ENCODE peak calls at places on chromosomes 11 and 22, in six cellular contexts. One of them, this sample, is unnamed.

GRCh38 chr11:19811391-19811790 is 98.8 kb downstream of the NAV2 start:
- DNase-seq in A549: no peak
- DNase-seq in HepG2: no peak
- DNase-seq in K562: no peak
- DNase-seq in GM12878: no peak
- DNase-seq in endothelial cell of umbilical vein: no peak
- DNase-seq in this sample: no peak

GRCh38 chr22:41256898-41257260 is 16.1 kb upstream of the CHADL start:
- DNase-seq in A549: no peak
- DNase-seq in HepG2: no peak
- DNase-seq in K562: no peak
- DNase-seq in GM12878: no peak
- DNase-seq in endothelial cell of umbilical vein: peak
- DNase-seq in this sample: no peak

GRCh38 chr22:47328550-47329243 is 566.2 kb downstream of the TBC1D22A start:
- DNase-seq in A549: peak
- DNase-seq in HepG2: peak
- DNase-seq in K562: peak
- DNase-seq in GM12878: no peak
- DNase-seq in endothelial cell of umbilical vein: peak
- DNase-seq in this sample: peak

GRCh38 chr22:36297568-36297967 is 44.6 kb downstream of the APOL1 start:
- DNase-seq in A549: no peak
- DNase-seq in HepG2: no peak
- DNase-seq in K562: no peak
- DNase-seq in GM12878: no peak
- DNase-seq in endothelial cell of umbilical vein: no peak
- DNase-seq in this sample: no peak

GRCh38 chr11:35845860-35846259 is 98.0 kb upstream of the LDLRAD3 start:
- DNase-seq in A549: no peak
- DNase-seq in HepG2: no peak
- DNase-seq in K562: no peak
- DNase-seq in GM12878: no peak
- DNase-seq in endothelial cell of umbilical vein: no peak
- DNase-seq in this sample: no peak

GRCh38 chr11:59102259-59102765 is 4.7 kb upstream of the FAM111B start:
- DNase-seq in A549: peak
- DNase-seq in HepG2: no peak
- DNase-seq in K562: peak
- DNase-seq in GM12878: peak
- DNase-seq in endothelial cell of umbilical vein: peak
- DNase-seq in this sample: no peak

GRCh38 chr11:22461626-22462025 is 123.4 kb downstream of the SLC17A6 start:
- DNase-seq in A549: no peak
- DNase-seq in HepG2: no peak
- DNase-seq in K562: no peak
- DNase-seq in GM12878: no peak
- DNase-seq in endothelial cell of umbilical vein: no peak
- DNase-seq in this sample: no peak

GRCh38 chr11:59186130-59186594 is 14.2 kb downstream of the DTX4 start:
- DNase-seq in A549: peak
- DNase-seq in HepG2: peak
- DNase-seq in K562: peak
- DNase-seq in GM12878: no peak
- DNase-seq in endothelial cell of umbilical vein: peak
- DNase-seq in this sample: peak

GRCh38 chr11:96113100-96113710 is 189.3 kb upstream of the MTMR2 start:
- DNase-seq in A549: no peak
- DNase-seq in HepG2: no peak
- DNase-seq in K562: no peak
- DNase-seq in GM12878: no peak
- DNase-seq in endothelial cell of umbilical vein: peak
- DNase-seq in this sample: no peak

GRCh38 chr22:50270302-50271010 is at the start of gene MAPK11:
- DNase-seq in A549: peak
- DNase-seq in HepG2: peak
- DNase-seq in K562: peak
- DNase-seq in GM12878: no peak
- DNase-seq in endothelial cell of umbilical vein: peak
- DNase-seq in this sample: peak

GRCh38 chr11:64763804-64764611 is 4.2 kb upstream of the PYGM start:
- DNase-seq in A549: no peak
- DNase-seq in HepG2: no peak
- DNase-seq in K562: no peak
- DNase-seq in GM12878: no peak
- DNase-seq in endothelial cell of umbilical vein: no peak
- DNase-seq in this sample: peak

GRCh38 chr11:848380-848931 is 5.8 kb downstream of the TSPAN4 start:
- DNase-seq in A549: no peak
- DNase-seq in HepG2: no peak
- DNase-seq in K562: peak
- DNase-seq in GM12878: no peak
- DNase-seq in endothelial cell of umbilical vein: peak
- DNase-seq in this sample: peak

GRCh38 chr22:39699631-39700348 is 129.2 kb downstream of the CACNA1I start:
- DNase-seq in A549: no peak
- DNase-seq in HepG2: no peak
- DNase-seq in K562: no peak
- DNase-seq in GM12878: no peak
- DNase-seq in endothelial cell of umbilical vein: no peak
- DNase-seq in this sample: no peak
- TF ChIP-seq MYC in A549: no peak
- TF ChIP-seq MYC in HepG2: no peak
- TF ChIP-seq MYC in K562: no peak
- TF ChIP-seq MYC in GM12878: no peak
- TF ChIP-seq MYC in endothelial cell of umbilical vein: no peak
- TF ChIP-seq MYC in this sample: no peak

GRCh38 chr11:66891849-66892660 is 35.2 kb downstream of the LRFN4 start:
- DNase-seq in A549: peak
- DNase-seq in HepG2: peak
- DNase-seq in K562: peak
- DNase-seq in GM12878: peak
- DNase-seq in endothelial cell of umbilical vein: peak
- DNase-seq in this sample: peak
- TF ChIP-seq CTCF in A549: no peak
- TF ChIP-seq CTCF in HepG2: peak
- TF ChIP-seq CTCF in K562: peak
- TF ChIP-seq CTCF in GM12878: no peak
- TF ChIP-seq CTCF in endothelial cell of umbilical vein: no peak
- TF ChIP-seq CTCF in this sample: no peak

DNA sequence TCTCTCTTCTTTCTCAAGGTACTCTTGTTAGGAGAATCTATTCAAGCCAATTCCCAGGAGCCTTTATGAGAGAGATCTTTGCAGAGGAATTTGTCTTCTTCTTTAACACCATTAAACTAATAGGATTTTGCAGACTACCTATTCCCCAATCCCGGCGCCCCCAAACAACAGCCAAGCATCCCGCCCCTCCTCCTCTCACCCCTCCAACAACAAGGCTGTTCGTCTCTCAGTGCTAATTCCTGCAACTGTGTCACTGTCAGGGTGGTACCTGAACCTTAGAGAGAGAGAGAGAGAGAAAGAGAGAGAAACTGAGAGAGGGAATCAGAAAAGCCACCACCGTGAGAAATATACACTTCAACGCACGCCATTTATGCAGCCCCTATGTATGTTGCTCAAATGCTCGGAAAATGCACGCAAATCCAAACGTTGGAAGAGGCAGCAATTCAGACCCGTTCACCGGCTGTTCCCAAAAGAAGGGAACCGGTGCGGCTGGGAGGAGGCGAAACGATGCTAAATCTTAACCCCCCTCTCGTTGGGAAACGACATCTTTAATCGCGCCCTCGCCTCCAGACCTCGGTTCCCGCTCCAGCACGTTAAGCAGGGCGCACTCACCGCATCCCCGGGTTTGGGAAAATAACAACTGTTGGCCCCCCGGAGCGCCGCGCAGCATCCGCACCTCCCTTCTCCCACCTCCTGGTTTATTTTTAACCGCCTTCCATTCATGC is 943 bp downstream of the KCNA4 start:
- DNase-seq in A549: no peak
- DNase-seq in HepG2: no peak
- DNase-seq in K562: no peak
- DNase-seq in GM12878: no peak
- DNase-seq in endothelial cell of umbilical vein: no peak
- DNase-seq in this sample: no peak
- H3K4me3 ChIP-seq in A549: no peak
- H3K4me3 ChIP-seq in HepG2: no peak
- H3K4me3 ChIP-seq in K562: no peak
- H3K4me3 ChIP-seq in GM12878: no peak
- H3K4me3 ChIP-seq in endothelial cell of umbilical vein: no peak
- H3K4me3 ChIP-seq in this sample: no peak

DNA sequence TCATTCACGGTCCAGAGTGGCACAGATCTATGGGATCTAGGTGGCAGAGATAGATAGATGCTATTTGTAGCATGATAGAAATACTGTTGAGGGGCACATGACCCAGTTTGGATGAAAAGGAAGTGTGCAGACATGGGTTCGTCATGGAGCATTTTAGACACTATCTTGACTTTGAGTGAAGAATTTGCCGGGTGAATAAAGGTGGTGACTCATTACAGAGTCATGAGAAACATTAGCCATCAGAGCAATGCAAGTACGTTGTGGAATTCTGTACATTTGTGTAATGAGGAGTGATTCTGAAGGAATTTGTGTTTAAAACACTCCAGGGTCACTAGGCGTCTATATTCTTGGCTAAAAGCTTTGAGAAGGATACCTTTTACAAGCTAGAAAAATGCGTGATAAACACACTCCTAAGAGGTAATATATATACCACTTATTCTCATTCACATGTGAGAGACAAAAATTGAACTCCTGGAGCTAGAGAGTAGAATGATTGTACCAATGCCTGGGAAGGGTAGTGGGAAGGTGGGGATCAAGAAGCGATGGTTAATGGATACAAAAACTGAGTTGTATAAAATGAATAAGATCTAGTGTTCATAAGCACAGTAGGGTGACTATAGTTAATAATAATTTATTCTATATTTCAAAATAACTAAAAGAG is 593.7 kb upstream of the LUZP2 start:
- DNase-seq in A549: peak
- DNase-seq in HepG2: peak
- DNase-seq in K562: no peak
- DNase-seq in GM12878: no peak
- DNase-seq in endothelial cell of umbilical vein: peak
- DNase-seq in this sample: no peak
- TF ChIP-seq MYC in A549: no peak
- TF ChIP-seq MYC in HepG2: no peak
- TF ChIP-seq MYC in K562: no peak
- TF ChIP-seq MYC in GM12878: no peak
- TF ChIP-seq MYC in endothelial cell of umbilical vein: no peak
- TF ChIP-seq MYC in this sample: no peak

GRCh38 chr11:12126352-12127019 is 16.1 kb downstream of the MICAL2 start:
- DNase-seq in A549: no peak
- DNase-seq in HepG2: no peak
- DNase-seq in K562: peak
- DNase-seq in GM12878: no peak
- DNase-seq in endothelial cell of umbilical vein: no peak
- DNase-seq in this sample: peak
- TF ChIP-seq CTCF in A549: no peak
- TF ChIP-seq CTCF in HepG2: no peak
- TF ChIP-seq CTCF in K562: peak
- TF ChIP-seq CTCF in GM12878: no peak
- TF ChIP-seq CTCF in endothelial cell of umbilical vein: no peak
- TF ChIP-seq CTCF in this sample: no peak

GRCh38 chr11:73977856-73978519 is 4.7 kb downstream of the UCP2 start:
- DNase-seq in A549: no peak
- DNase-seq in HepG2: no peak
- DNase-seq in K562: no peak
- DNase-seq in GM12878: no peak
- DNase-seq in endothelial cell of umbilical vein: no peak
- DNase-seq in this sample: no peak

GRCh38 chr11:73978576-73979086 is 4.0 kb downstream of the UCP2 start:
- DNase-seq in A549: no peak
- DNase-seq in HepG2: no peak
- DNase-seq in K562: no peak
- DNase-seq in GM12878: no peak
- DNase-seq in endothelial cell of umbilical vein: no peak
- DNase-seq in this sample: no peak

GRCh38 chr11:73975479-73975757 is 7.2 kb downstream of the UCP2 start:
- DNase-seq in A549: no peak
- DNase-seq in HepG2: no peak
- DNase-seq in K562: no peak
- DNase-seq in GM12878: no peak
- DNase-seq in endothelial cell of umbilical vein: no peak
- DNase-seq in this sample: no peak

GRCh38 chr11:73974611-73975478 is 7.8 kb downstream of the UCP2 start:
- DNase-seq in A549: no peak
- DNase-seq in HepG2: no peak
- DNase-seq in K562: no peak
- DNase-seq in GM12878: no peak
- DNase-seq in endothelial cell of umbilical vein: no peak
- DNase-seq in this sample: no peak

GRCh38 chr11:73976451-73977151 is 6.0 kb downstream of the UCP2 start:
- DNase-seq in A549: no peak
- DNase-seq in HepG2: no peak
- DNase-seq in K562: no peak
- DNase-seq in GM12878: no peak
- DNase-seq in endothelial cell of umbilical vein: no peak
- DNase-seq in this sample: no peak
- H3K4me3 ChIP-seq in A549: no peak
- H3K4me3 ChIP-seq in HepG2: no peak
- H3K4me3 ChIP-seq in K562: no peak
- H3K4me3 ChIP-seq in GM12878: no peak
- H3K4me3 ChIP-seq in endothelial cell of umbilical vein: no peak
- H3K4me3 ChIP-seq in this sample: no peak

GRCh38 chr22:39545310-39546063 is 12.9 kb upstream of the RPS19BP1 start:
- DNase-seq in A549: no peak
- DNase-seq in HepG2: no peak
- DNase-seq in K562: peak
- DNase-seq in GM12878: no peak
- DNase-seq in endothelial cell of umbilical vein: peak
- DNase-seq in this sample: peak
- TF ChIP-seq MYC in A549: no peak
- TF ChIP-seq MYC in HepG2: peak
- TF ChIP-seq MYC in K562: no peak
- TF ChIP-seq MYC in GM12878: no peak
- TF ChIP-seq MYC in endothelial cell of umbilical vein: no peak
- TF ChIP-seq MYC in this sample: no peak

DNA sequence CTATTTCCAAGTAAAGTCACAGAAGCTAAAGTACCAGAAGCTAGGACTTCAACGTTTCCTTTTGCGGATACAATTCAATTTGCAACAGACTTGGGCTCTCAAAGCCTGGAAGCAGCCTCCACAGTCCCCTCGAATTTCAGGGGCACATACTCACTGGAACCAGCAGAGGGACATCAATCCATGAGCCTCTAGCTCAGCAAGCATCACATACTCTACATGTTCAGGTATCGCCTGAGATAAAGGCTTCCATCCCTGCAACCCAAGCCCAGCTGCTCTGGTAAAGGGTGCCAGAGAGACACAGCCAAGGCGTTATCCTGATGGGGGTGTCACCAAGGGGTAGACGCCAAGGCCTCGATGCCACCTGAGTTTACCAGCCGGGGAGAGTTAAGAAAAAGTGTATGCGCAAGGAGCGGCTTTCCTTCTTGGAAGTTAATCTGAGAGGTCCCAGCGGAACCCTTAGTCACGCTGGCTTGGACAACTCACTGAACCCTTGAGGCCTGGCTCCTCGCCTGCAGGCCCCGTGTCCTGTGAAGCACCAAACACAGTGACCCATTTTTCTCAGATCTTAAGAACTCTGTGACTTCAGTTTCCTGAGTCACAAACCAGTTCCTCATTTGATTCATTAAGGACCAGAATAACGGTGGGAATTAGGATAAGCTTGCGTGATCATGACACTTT is 13.0 kb downstream of the LTO1 start:
- DNase-seq in A549: no peak
- DNase-seq in HepG2: no peak
- DNase-seq in K562: no peak
- DNase-seq in GM12878: no peak
- DNase-seq in endothelial cell of umbilical vein: no peak
- DNase-seq in this sample: no peak
- TF ChIP-seq CTCF in A549: no peak
- TF ChIP-seq CTCF in HepG2: peak
- TF ChIP-seq CTCF in K562: peak
- TF ChIP-seq CTCF in GM12878: peak
- TF ChIP-seq CTCF in endothelial cell of umbilical vein: peak
- TF ChIP-seq CTCF in this sample: peak

This sample was measured in NB4.